ENCODE peak calls at places on chromosomes 13 and 19, in six cellular contexts. Y is left ventricle myocardium inferior, I is mammary epithelial cell, V is epithelial cell of esophagus, D is ovary, W is left lung. P is an unnamed sample.
A peak's percentile ranks its signal among the peaks of the same experiment; 100 is the strongest.

GRCh38 chr19:2550431-2551171 is 74.7 kb downstream of the GADD45B start:
- DNase-seq in D (no peak), V (no peak), I (no peak), W (peak; percentile 74), Y (peak; percentile 62), P (no peak)

GRCh38 chr19:34269968-34270621 is 15.7 kb downstream of the GARRE1 start:
- DNase-seq in Y (peak; percentile 43), D (peak; percentile 25), V (peak; percentile 68), W (no peak), I (peak; percentile 70), P (peak; percentile 88)

GRCh38 chr13:47146136-47146535 is 249.3 kb upstream of the HTR2A start:
- DNase-seq in W (no peak), Y (no peak), D (no peak), V (peak; percentile 20), I (no peak), P (peak; percentile 21)

GRCh38 chr13:73325351-73326214 is 266.8 kb downstream of the KLF5 start:
- DNase-seq in W (no peak), I (peak; percentile 38), V (peak; percentile 71), Y (no peak), D (no peak), P (no peak)

GRCh38 chr19:12763100-12763499 is 11.5 kb downstream of the BEST2 start:
- DNase-seq in W (no peak), D (no peak), I (no peak), Y (peak; percentile 77), V (no peak), P (no peak)

GRCh38 chr19:54311486-54311885 is 1.5 kb downstream of the LILRA5 start:
- DNase-seq in V (no peak), I (no peak), W (no peak), Y (no peak), D (no peak), P (no peak)

GRCh38 chr19:46488551-46488950 is 7.1 kb downstream of the PNMA8B start:
- DNase-seq in Y (no peak), I (no peak), D (no peak), W (peak; percentile 34), V (no peak), P (no peak)

GRCh38 chr13:48493076-48493765 is 39.7 kb downstream of the RCBTB2 start:
- DNase-seq in Y (no peak), W (no peak), D (no peak), V (peak; percentile 30), I (peak; percentile 72), P (peak; percentile 46)

GRCh38 chr13:23321534-23322241 is 111.8 kb downstream of the SACS start:
- DNase-seq in D (no peak), W (no peak), Y (peak; percentile 38), I (peak; percentile 86), V (peak; percentile 96), P (peak; percentile 54)

GRCh38 chr13:109428146-109428545 is 358.2 kb downstream of the IRS2 start:
- DNase-seq in V (no peak), D (no peak), W (no peak), I (no peak), Y (no peak), P (no peak)

GRCh38 chr13:102097708-102098107 is 304.1 kb downstream of the FGF14 start:
- DNase-seq in V (no peak), D (no peak), Y (no peak), I (no peak), W (no peak), P (no peak)

DNA sequence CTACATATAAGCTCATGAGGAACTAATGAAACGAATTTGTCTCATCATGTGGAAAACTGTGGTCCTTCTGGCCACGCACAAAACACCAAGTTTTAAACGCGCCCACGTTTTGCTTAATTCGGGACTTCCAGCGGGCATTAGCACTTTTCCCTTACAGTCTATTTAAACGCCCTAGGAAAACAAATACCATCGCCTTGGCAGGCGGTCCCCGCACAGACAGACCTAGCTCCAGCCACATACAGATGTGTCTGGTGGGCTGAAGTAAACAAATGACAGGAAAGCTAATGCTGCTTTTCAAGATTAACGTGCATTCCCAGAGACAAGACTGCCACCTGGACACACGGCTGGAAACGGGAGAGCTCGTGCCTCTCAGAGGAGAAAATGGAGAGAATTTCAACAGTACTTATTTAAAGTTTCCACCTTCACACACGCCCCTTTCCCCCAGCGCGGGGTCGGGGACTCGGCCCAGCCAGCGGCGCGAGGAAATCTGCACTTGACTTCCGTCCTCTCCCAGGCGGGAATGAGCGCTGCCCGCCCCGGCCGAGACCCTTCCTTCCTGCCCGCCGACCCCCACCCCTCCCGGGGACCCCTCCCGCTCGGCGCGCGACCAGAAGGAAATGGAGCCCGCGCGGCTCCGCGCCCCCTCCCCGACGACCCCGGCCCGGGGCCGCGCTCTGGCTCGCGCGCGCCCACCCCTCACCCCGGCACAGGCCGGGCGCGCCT is 929 bp downstream of the USP12 start:
- DNase-seq in W (peak; percentile 86), V (peak; percentile 37), I (no peak), D (peak; percentile 42), Y (peak; percentile 36), P (no peak)
- TF ChIP-seq CTCF in W (no peak), V (no peak), I (no peak), D (no peak), Y (no peak), P (no peak)

DNA sequence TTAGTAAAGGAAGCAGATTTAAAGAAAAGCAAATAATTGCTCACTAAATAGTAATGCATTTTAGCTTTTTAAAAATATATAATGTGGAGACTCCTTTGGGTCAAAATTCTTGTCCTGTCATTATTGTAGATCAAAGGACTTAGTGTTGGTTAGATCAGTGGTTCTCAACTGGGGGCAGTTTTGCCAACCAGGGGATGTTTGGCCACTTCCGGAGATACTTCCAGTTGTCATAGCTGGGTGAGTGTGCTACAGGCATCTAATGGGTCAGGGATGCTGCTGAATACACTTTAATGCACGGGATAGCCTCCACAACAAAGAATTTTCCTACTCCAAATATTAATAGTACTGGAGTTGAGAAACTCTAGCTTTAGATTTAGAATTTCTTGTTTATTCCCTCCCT is 126.8 kb downstream of the LMO7 start:
- DNase-seq in I (no peak), V (no peak), D (no peak), Y (no peak), W (no peak), P (no peak)
- H3K4me3 ChIP-seq in I (peak overlapping the region; percentile 70), V (peak overlapping the region; percentile 69), D (peak overlapping the region; percentile 33), Y (peak overlapping the region; percentile 62), W (peak overlapping the region; percentile 25), P (no peak overlapping the region)

GRCh38 chr13:98141938-98142426 is 912 bp upstream of the FARP1 start:
- DNase-seq in V (no peak), W (no peak), I (no peak), Y (peak; percentile 19), D (peak; percentile 20), P (peak; percentile 37)

GRCh38 chr13:98143157-98143553 is 261 bp downstream of the FARP1 start:
- DNase-seq in D (no peak), I (no peak), V (no peak), W (peak; percentile 87), Y (peak; percentile 58), P (no peak)

GRCh38 chr13:98143601-98144500 is 957 bp downstream of the FARP1 start:
- DNase-seq in W (peak; percentile 79), Y (peak; percentile 20), I (peak; percentile 44), D (peak; percentile 22), V (peak; percentile 31), P (peak; percentile 18)

GRCh38 chr13:98142427-98143156 is at the start of gene FARP1:
- DNase-seq in I (peak; percentile 77), D (peak; percentile 69), Y (peak; percentile 79), W (peak; percentile 92), V (peak; percentile 80), P (peak; percentile 80)

DNA sequence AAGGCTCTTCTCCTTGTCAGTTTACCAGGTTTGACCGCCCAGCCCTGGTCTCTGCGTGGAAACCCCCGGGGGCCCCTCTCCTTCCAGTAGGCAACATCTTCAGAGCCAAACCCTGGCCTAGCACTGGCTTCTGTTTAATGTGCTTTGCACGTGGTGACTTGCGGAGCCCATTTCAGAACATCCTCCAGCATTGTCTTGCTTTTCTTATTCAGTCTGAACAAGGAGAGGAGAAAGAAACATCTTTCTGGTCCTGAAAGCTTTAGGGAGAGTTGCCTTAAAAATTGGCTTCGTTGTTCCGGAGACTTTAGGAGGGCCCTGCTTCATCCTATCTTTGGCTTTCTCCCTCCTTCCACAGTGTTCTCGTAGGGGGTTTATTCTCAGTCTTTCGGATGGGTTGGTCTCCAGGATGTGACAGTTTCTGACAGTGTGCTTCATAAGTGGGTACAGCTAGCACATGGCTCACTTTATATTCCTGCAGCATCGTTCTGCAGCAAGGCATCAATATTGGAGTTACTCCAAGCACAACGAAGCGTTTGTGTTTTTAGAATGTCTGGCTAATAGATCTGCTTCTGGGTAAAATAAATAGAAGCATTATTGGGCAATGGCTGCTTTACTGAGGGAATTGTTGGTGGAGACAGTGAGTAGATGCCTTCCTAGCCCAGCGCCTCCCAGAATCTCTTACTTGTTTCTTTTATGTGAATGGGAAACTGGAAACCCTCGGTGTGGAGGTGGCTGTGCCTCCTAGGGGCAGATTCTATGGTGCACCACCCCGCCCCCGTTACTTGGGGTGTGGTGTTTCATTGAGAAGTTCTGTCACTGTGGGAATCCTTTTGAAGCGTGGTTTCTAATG is 1.8 kb downstream of the FARP1 start:
- DNase-seq in Y (no peak), I (peak; percentile 44), V (peak; percentile 50), D (no peak), W (no peak), P (peak; percentile 44)
- TF ChIP-seq CTCF in Y (no peak), I (no peak), V (peak; percentile 34), D (no peak), W (no peak), P (no peak)

DNA sequence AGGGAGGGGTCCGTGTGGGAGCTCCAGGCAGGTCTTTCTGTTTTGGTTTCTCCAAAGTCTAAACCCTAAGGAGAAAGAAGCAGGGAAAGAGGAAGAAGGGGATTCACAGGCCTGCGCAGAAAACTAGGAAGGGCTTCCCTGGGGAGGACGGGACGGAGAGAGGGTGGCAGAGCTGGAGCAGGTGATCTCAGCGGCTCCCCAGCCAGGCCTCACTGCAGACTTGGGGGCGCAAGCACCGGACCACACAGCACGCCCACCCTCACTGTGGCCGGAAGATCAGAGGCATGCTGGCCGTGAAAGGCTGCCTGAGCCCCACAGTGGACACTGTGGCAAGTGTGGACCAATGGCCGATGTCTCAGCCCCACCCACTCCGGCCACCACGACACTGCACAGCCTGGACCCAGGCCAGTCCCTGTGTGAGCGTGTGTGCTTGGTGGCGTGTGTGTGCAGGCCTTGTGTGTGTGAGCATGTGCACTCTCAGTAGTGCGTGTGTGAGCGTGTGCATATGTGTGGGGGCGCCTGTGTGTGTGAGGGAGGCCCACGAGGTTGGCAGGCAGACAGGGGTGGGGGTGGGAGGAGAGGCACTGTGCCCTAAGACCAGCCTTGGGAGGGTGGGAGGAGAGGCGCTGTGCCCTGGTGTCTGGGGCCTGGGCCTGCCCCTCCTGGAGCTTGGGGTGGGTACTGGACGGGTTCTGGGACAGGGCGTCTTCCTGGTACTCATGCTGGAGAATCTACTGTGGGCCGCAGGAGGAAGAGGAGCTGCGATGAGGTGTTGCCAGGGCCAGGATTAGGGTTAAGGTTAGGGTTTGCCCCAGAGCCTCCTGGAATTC is 15.4 kb upstream of the TMEM255B start:
- DNase-seq in V (no peak), Y (no peak), D (no peak), I (no peak), W (peak; percentile 60), P (no peak)
- H3K4me3 ChIP-seq in V (no peak overlapping the region), Y (no peak overlapping the region), D (no peak overlapping the region), I (no peak overlapping the region), W (no peak overlapping the region), P (no peak overlapping the region)

DNA sequence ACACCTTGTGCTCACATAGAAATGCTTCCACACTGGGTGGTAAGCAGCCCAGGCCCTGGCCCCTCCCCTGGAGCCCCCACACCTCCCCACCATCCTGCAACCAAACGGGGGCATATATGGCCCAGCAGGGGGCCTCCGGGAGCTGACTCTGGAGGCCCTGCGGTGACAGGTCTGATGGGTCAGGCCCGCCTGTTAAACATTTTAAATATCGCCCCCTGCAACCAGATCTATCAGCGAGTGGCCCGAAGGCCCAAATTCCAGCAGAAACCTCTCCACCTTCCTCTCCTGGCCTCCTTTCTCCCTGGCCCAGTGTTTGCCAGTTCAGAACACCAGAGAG is 48.0 kb upstream of the KATNAL1 start:
- DNase-seq in Y (no peak), W (peak; percentile 83), D (no peak), V (peak; percentile 14), I (no peak), P (peak; percentile 68)
- TF ChIP-seq CTCF in Y (peak; percentile 58), W (peak; percentile 44), D (no peak), V (peak; percentile 31), I (no peak), P (peak; percentile 66)